ENCODE peak calls at places on chromosomes 3 and 15, in five cellular contexts. One of them, this sample, is unnamed.

GRCh38 chr3:185988816-185989175 is 51.0 kb upstream of the TRA2B start:
- DNase-seq in heart left ventricle: no peak
- DNase-seq in HCT116: no peak
- DNase-seq in esophagus squamous epithelium: no peak
- DNase-seq in IMR-90: peak
- DNase-seq in this sample: no peak

GRCh38 chr15:90869601-90870353 is 1.4 kb downstream of the FURIN start:
- DNase-seq in heart left ventricle: peak
- DNase-seq in HCT116: peak
- DNase-seq in esophagus squamous epithelium: no peak
- DNase-seq in IMR-90: peak
- DNase-seq in this sample: peak

GRCh38 chr3:187678869-187679268 is 8.7 kb upstream of the SST start:
- DNase-seq in heart left ventricle: no peak
- DNase-seq in HCT116: peak
- DNase-seq in IMR-90: peak
- DNase-seq in esophagus squamous epithelium: no peak
- DNase-seq in this sample: peak

GRCh38 chr3:120454076-120454689 is 3.4 kb upstream of the FSTL1 start:
- DNase-seq in HCT116: no peak
- DNase-seq in heart left ventricle: no peak
- DNase-seq in esophagus squamous epithelium: no peak
- DNase-seq in IMR-90: no peak
- DNase-seq in this sample: no peak

GRCh38 chr3:18207232-18207631 is 217.9 kb downstream of the SATB1 start:
- DNase-seq in heart left ventricle: no peak
- DNase-seq in esophagus squamous epithelium: no peak
- DNase-seq in HCT116: no peak
- DNase-seq in IMR-90: no peak
- DNase-seq in this sample: no peak

GRCh38 chr3:128491071-128491899 is 1.7 kb downstream of the GATA2 start:
- DNase-seq in IMR-90: no peak
- DNase-seq in heart left ventricle: no peak
- DNase-seq in esophagus squamous epithelium: no peak
- DNase-seq in HCT116: no peak
- DNase-seq in this sample: peak

GRCh38 chr3:43537206-43537605 is 84.6 kb downstream of the ANO10 start:
- DNase-seq in HCT116: no peak
- DNase-seq in heart left ventricle: no peak
- DNase-seq in esophagus squamous epithelium: no peak
- DNase-seq in IMR-90: no peak
- DNase-seq in this sample: no peak

GRCh38 chr15:73239564-73240208 is 129.1 kb downstream of the HCN4 start:
- DNase-seq in heart left ventricle: no peak
- DNase-seq in esophagus squamous epithelium: no peak
- DNase-seq in HCT116: no peak
- DNase-seq in IMR-90: peak
- DNase-seq in this sample: no peak

GRCh38 chr3:147298511-147298982 is 107.8 kb downstream of the ZIC4 start:
- DNase-seq in esophagus squamous epithelium: no peak
- DNase-seq in heart left ventricle: no peak
- DNase-seq in HCT116: no peak
- DNase-seq in IMR-90: peak
- DNase-seq in this sample: no peak

GRCh38 chr3:71991681-71992080 is 206.7 kb upstream of the PROK2 start:
- DNase-seq in IMR-90: no peak
- DNase-seq in HCT116: no peak
- DNase-seq in esophagus squamous epithelium: no peak
- DNase-seq in heart left ventricle: no peak
- DNase-seq in this sample: no peak

GRCh38 chr3:106913111-106913698 is 464.0 kb upstream of the CCDC54 start:
- DNase-seq in esophagus squamous epithelium: no peak
- DNase-seq in IMR-90: peak
- DNase-seq in heart left ventricle: no peak
- DNase-seq in HCT116: no peak
- DNase-seq in this sample: no peak

GRCh38 chr3:45974686-45975085 is 20.9 kb downstream of the FYCO1 start:
- DNase-seq in IMR-90: no peak
- DNase-seq in heart left ventricle: no peak
- DNase-seq in HCT116: no peak
- DNase-seq in esophagus squamous epithelium: no peak
- DNase-seq in this sample: no peak

GRCh38 chr3:97306226-97306625 is 458.3 kb upstream of the ARL6 start:
- DNase-seq in heart left ventricle: no peak
- DNase-seq in HCT116: no peak
- DNase-seq in esophagus squamous epithelium: no peak
- DNase-seq in IMR-90: no peak
- DNase-seq in this sample: no peak

GRCh38 chr3:182364723-182365650 is 428.3 kb upstream of the ATP11B start:
- DNase-seq in HCT116: peak
- DNase-seq in IMR-90: no peak
- DNase-seq in heart left ventricle: no peak
- DNase-seq in esophagus squamous epithelium: no peak
- DNase-seq in this sample: no peak

GRCh38 chr3:63193647-63194046 is 84.5 kb upstream of the SYNPR start:
- DNase-seq in IMR-90: no peak
- DNase-seq in esophagus squamous epithelium: no peak
- DNase-seq in HCT116: peak
- DNase-seq in heart left ventricle: no peak
- DNase-seq in this sample: no peak

GRCh38 chr3:5187920-5188418 is 462 bp downstream of the EDEM1 start:
- DNase-seq in esophagus squamous epithelium: no peak
- DNase-seq in heart left ventricle: peak
- DNase-seq in HCT116: no peak
- DNase-seq in IMR-90: peak
- DNase-seq in this sample: peak

DNA sequence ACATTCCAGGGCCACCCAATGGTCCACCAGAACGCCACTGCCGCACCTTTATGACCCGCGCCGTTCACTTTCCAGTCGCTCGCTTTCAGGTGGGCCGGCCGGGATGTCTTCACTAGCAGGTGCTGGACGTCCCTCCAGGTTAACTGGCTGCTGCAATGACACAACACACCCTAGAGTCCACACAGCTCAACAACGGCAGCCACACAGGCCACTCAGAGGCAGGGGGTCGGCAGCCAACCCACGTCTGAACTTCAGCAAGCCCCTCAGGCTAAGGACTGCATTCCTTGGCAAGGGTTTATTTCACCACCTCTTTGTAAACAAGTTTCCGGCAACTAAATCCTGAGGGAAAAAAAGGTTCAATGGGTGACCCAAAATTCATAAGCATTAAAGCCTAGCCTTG is 89.2 kb upstream of the SNRPA1 start:
- DNase-seq in esophagus squamous epithelium: no peak
- DNase-seq in IMR-90: no peak
- DNase-seq in HCT116: no peak
- DNase-seq in heart left ventricle: no peak
- DNase-seq in this sample: no peak
- TF ChIP-seq POLR2A in esophagus squamous epithelium: no peak
- TF ChIP-seq POLR2A in IMR-90: no peak
- TF ChIP-seq POLR2A in HCT116: no peak
- TF ChIP-seq POLR2A in heart left ventricle: no peak
- TF ChIP-seq POLR2A in this sample: no peak

DNA sequence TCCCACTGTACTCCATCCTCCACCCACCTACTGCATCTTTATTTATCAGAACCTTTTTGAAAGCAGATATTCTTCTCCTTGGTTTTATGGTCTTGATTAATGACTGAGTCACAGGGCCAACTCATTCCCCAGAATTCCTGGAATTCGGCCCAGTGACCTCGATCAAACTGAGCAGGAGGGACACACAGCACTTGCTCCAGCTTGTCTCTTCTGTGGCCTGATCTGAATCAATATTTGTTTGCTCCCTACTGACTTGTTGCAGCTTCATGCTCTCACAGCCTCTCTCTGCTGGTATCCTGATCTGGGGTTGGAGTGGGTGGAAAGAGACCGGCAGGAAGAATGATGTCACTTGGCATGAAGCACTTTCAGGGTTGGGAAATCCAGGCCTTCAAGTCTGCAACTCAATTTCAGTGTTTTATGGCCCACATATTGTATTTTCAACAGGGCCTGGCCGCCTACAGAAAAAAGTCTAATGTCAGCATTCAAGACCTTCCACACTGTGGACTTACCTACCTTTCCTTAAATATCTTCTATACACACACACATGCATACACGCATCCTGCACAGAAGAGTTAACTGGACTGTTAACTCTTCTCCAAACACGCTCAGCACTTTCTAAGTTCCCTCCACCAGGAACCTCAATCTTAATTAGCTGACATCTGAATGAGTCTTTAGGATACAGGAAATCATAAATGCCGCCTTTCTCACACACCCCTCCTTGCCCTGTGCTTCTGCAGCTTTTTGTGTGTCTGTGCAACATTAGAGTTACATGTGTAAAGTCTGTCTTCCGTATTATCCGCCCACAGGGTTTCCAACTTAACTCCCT is 4.6 kb downstream of the ANXA2 start:
- DNase-seq in HCT116: peak
- DNase-seq in esophagus squamous epithelium: peak
- DNase-seq in heart left ventricle: no peak
- DNase-seq in IMR-90: peak
- DNase-seq in this sample: peak
- TF ChIP-seq POLR2A in HCT116: no peak
- TF ChIP-seq POLR2A in esophagus squamous epithelium: peak
- TF ChIP-seq POLR2A in heart left ventricle: no peak
- TF ChIP-seq POLR2A in IMR-90: peak
- TF ChIP-seq POLR2A in this sample: no peak

DNA sequence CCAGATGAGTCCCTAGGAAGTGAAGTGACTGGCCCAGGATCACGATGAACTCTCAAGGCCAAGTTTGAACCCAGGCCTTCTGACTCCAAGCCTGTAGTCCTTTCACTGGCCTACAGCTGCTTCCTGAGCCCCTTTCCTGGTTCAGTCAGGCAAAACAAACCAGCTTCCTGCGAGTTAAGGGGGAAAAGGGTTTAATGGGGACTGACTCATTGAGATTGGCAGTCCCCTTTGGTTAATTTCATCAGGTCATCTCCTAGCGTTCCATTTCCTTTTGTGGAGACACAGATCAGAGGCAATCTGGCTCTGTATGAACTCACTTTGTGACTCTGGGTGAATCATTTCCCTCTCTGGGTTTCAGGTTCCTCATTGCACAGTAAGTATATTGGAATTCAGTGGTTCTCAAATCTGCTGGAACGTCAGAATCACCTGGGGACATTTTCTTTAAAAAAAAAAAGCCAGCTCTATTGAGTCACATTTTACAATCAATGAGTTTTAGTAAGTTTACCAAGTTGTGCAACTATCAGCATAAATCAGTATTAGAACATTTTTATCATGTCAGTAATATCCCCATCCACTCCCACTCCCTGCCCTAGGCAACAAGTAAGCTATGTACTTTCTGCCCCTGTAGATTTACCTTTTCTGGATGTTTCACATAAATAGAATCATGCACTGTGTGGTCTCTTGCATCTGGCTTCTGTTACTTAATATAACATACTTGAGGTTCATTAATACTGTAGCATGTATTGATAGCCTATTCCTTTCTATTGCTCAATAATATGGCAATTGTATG is 180.2 kb downstream of the THSD4 start:
- DNase-seq in esophagus squamous epithelium: no peak
- DNase-seq in heart left ventricle: no peak
- DNase-seq in IMR-90: peak
- DNase-seq in HCT116: peak
- DNase-seq in this sample: no peak
- TF ChIP-seq POLR2A in esophagus squamous epithelium: no peak
- TF ChIP-seq POLR2A in heart left ventricle: no peak
- TF ChIP-seq POLR2A in IMR-90: no peak
- TF ChIP-seq POLR2A in HCT116: no peak
- TF ChIP-seq POLR2A in this sample: no peak

GRCh38 chr3:46997453-46998091 is 18.1 kb downstream of the NBEAL2 start:
- DNase-seq in esophagus squamous epithelium: no peak
- DNase-seq in IMR-90: no peak
- DNase-seq in heart left ventricle: no peak
- DNase-seq in HCT116: no peak
- DNase-seq in this sample: no peak

GRCh38 chr3:46993986-46994385 is 14.5 kb downstream of the NBEAL2 start:
- DNase-seq in IMR-90: no peak
- DNase-seq in esophagus squamous epithelium: no peak
- DNase-seq in HCT116: no peak
- DNase-seq in heart left ventricle: no peak
- DNase-seq in this sample: no peak

GRCh38 chr3:46994801-46995731 is 15.6 kb downstream of the NBEAL2 start:
- DNase-seq in HCT116: no peak
- DNase-seq in IMR-90: no peak
- DNase-seq in heart left ventricle: no peak
- DNase-seq in esophagus squamous epithelium: no peak
- DNase-seq in this sample: no peak

GRCh38 chr3:46996689-46997452 is 17.4 kb downstream of the NBEAL2 start:
- DNase-seq in heart left ventricle: no peak
- DNase-seq in IMR-90: no peak
- DNase-seq in HCT116: no peak
- DNase-seq in esophagus squamous epithelium: no peak
- DNase-seq in this sample: no peak

GRCh38 chr3:46995901-46996562 is 16.6 kb downstream of the NBEAL2 start:
- DNase-seq in IMR-90: no peak
- DNase-seq in esophagus squamous epithelium: no peak
- DNase-seq in HCT116: no peak
- DNase-seq in heart left ventricle: no peak
- DNase-seq in this sample: no peak
- TF ChIP-seq POLR2A in IMR-90: no peak
- TF ChIP-seq POLR2A in esophagus squamous epithelium: no peak
- TF ChIP-seq POLR2A in HCT116: no peak
- TF ChIP-seq POLR2A in heart left ventricle: no peak
- TF ChIP-seq POLR2A in this sample: no peak

GRCh38 chr15:22265961-22266360 is 185.6 kb downstream of the OR4M2 start:
- DNase-seq in esophagus squamous epithelium: no peak
- DNase-seq in heart left ventricle: no peak
- DNase-seq in IMR-90: no peak
- DNase-seq in HCT116: no peak
- DNase-seq in this sample: no peak

GRCh38 chr15:22263738-22264137 is 183.4 kb downstream of the OR4M2 start:
- DNase-seq in IMR-90: no peak
- DNase-seq in esophagus squamous epithelium: no peak
- DNase-seq in HCT116: no peak
- DNase-seq in heart left ventricle: no peak
- DNase-seq in this sample: no peak

GRCh38 chr15:22267761-22268160 is 187.4 kb downstream of the OR4M2 start:
- DNase-seq in heart left ventricle: no peak
- DNase-seq in HCT116: no peak
- DNase-seq in esophagus squamous epithelium: no peak
- DNase-seq in IMR-90: no peak
- DNase-seq in this sample: no peak

GRCh38 chr15:22262613-22263020 is 182.3 kb downstream of the OR4M2 start:
- DNase-seq in HCT116: no peak
- DNase-seq in IMR-90: no peak
- DNase-seq in esophagus squamous epithelium: no peak
- DNase-seq in heart left ventricle: peak
- DNase-seq in this sample: no peak

GRCh38 chr15:22265056-22265945 is 185.0 kb downstream of the OR4M2 start:
- DNase-seq in heart left ventricle: no peak
- DNase-seq in esophagus squamous epithelium: no peak
- DNase-seq in HCT116: no peak
- DNase-seq in IMR-90: no peak
- DNase-seq in this sample: no peak
- TF ChIP-seq POLR2A in heart left ventricle: no peak
- TF ChIP-seq POLR2A in esophagus squamous epithelium: no peak
- TF ChIP-seq POLR2A in HCT116: no peak
- TF ChIP-seq POLR2A in IMR-90: no peak
- TF ChIP-seq POLR2A in this sample: no peak